ENCODE peak calls at places on chromosomes 7 and 10, in six cellular contexts. T is T-helper 1 cell; V is activated CD8-positive, alpha-beta memory T cell treated with anti-CD3 and anti-CD28 coated beads, Interleukin-2, amount 50 U/mL, for 48 hours; A is IMR-90; S is mesenchymal stem cell; G is GM12891. C is an unnamed sample.

GRCh38 chr7:96127746-96128145 is 194.2 kb downstream of the SLC25A13 start:
- DNase-seq in V (no peak), G (no peak), T (no peak), S (no peak), A (no peak), C (no peak)

GRCh38 chr7:104552102-104552501 is 223.7 kb downstream of the LHFPL3 start:
- DNase-seq in S (peak), T (no peak), A (peak), G (peak), V (peak), C (no peak)

GRCh38 chr7:45589061-45589460 is 14.9 kb downstream of the ADCY1 start:
- DNase-seq in T (no peak), G (no peak), S (no peak), V (no peak), A (no peak), C (peak)

GRCh38 chr7:37081436-37081835 is 357.1 kb upstream of the AOAH start:
- DNase-seq in G (no peak), T (peak), S (no peak), V (peak), A (no peak), C (no peak)

GRCh38 chr10:132884691-132885271 is 57.6 kb downstream of the CFAP46 start:
- DNase-seq in S (no peak), V (no peak), A (no peak), G (no peak), T (no peak), C (peak)

GRCh38 chr7:81676813-81677212 is 93.0 kb downstream of the HGF start:
- DNase-seq in G (no peak), S (peak), V (no peak), A (peak), T (no peak), C (no peak)

GRCh38 chr7:32074787-32075570 is 4.8 kb upstream of the PDE1C start:
- DNase-seq in S (no peak), V (no peak), G (no peak), A (no peak), T (no peak), C (no peak)

GRCh38 chr10:91653214-91653875 is 20.5 kb upstream of the PPP1R3C start:
- DNase-seq in G (no peak), S (peak), V (no peak), A (peak), T (no peak), C (no peak)

GRCh38 chr7:34143397-34143796 is 238.1 kb downstream of the BMPER start:
- DNase-seq in T (no peak), V (no peak), A (peak), G (no peak), S (peak), C (no peak)

GRCh38 chr10:116732546-116732945 is 9.8 kb downstream of the HSPA12A start:
- DNase-seq in A (no peak), V (no peak), G (no peak), S (no peak), T (no peak), C (no peak)

GRCh38 chr7:11413901-11414300 is 418.1 kb downstream of the THSD7A start:
- DNase-seq in T (no peak), G (no peak), A (no peak), S (no peak), V (no peak), C (no peak)

GRCh38 chr7:34438436-34438835 is 219.6 kb upstream of the NPSR1 start:
- DNase-seq in S (no peak), T (no peak), G (no peak), A (no peak), V (no peak), C (no peak)

GRCh38 chr10:73865459-73866442 is 8.6 kb downstream of the CAMK2G start:
- DNase-seq in S (no peak), A (no peak), G (peak), V (peak), T (peak), C (peak)

GRCh38 chr10:89494615-89495014 is 40.8 kb downstream of the SLC16A12 start:
- DNase-seq in A (no peak), S (no peak), G (no peak), V (no peak), T (no peak), C (no peak)

GRCh38 chr7:29291723-29292591 is 97.4 kb downstream of the CHN2 start:
- DNase-seq in T (no peak), A (no peak), G (no peak), S (no peak), V (no peak), C (no peak)

GRCh38 chr10:35642023-35642792 is at the start of gene FZD8:
- DNase-seq in T (peak), S (peak), G (peak), A (peak), V (peak), C (peak)

GRCh38 chr10:32680803-32681557 is 235.0 kb downstream of the CCDC7 start:
- DNase-seq in S (no peak), G (no peak), A (no peak), T (no peak), V (no peak), C (no peak)

GRCh38 chr10:91796332-91797076 is 1.7 kb upstream of the TNKS2 start:
- DNase-seq in G (no peak), S (peak), V (peak), A (no peak), T (peak), C (peak)

GRCh38 chr10:53223846-53224245 is 451.3 kb upstream of the MBL2 start:
- DNase-seq in A (no peak), G (no peak), T (no peak), S (no peak), V (no peak), C (no peak)

GRCh38 chr10:69262249-69262864 is 15.9 kb upstream of the HK1 start:
- DNase-seq in S (no peak), A (no peak), V (no peak), G (no peak), T (no peak), C (no peak)

GRCh38 chr7:50346548-50347497 is 42.3 kb downstream of the IKZF1 start:
- DNase-seq in S (no peak), A (no peak), G (no peak), T (no peak), V (no peak), C (no peak)

GRCh38 chr10:129637010-129637409 is 170.0 kb downstream of the MGMT start:
- DNase-seq in T (no peak), A (no peak), G (no peak), V (no peak), S (no peak), C (no peak)

GRCh38 chr10:95266674-95267095 is 24.1 kb downstream of the PDLIM1 start:
- DNase-seq in G (peak), S (peak), V (no peak), A (peak), T (no peak), C (no peak)

GRCh38 chr7:33921216-33921938 is 16.0 kb downstream of the BMPER start:
- DNase-seq in T (no peak), S (peak), A (peak), G (no peak), V (no peak), C (peak)

GRCh38 chr10:101367569-101368453 is 13.8 kb downstream of the BTRC start:
- DNase-seq in V (no peak), A (peak), S (peak), T (no peak), G (no peak), C (no peak)

GRCh38 chr7:2774935-2775334 is 69.2 kb downstream of the GNA12 start:
- DNase-seq in A (no peak), V (no peak), G (no peak), S (no peak), T (no peak), C (no peak)

GRCh38 chr7:28070311-28071055 is 110.1 kb downstream of the JAZF1 start:
- DNase-seq in S (no peak), A (no peak), G (no peak), V (no peak), T (no peak), C (no peak)

GRCh38 chr7:117325836-117326235 is 3.0 kb upstream of the WNT2 start:
- DNase-seq in T (no peak), G (no peak), A (peak), V (no peak), S (no peak), C (no peak)

GRCh38 chr10:68871731-68872342 is 29.3 kb upstream of the DDX50 start:
- DNase-seq in G (no peak), T (no peak), S (peak), V (no peak), A (peak), C (no peak)

GRCh38 chr10:117007080-117007479 is 2.1 kb upstream of the SHTN1 start:
- DNase-seq in S (peak), V (no peak), T (no peak), G (no peak), A (peak), C (no peak)

GRCh38 chr10:119409906-119410305 is 132.6 kb downstream of the RGS10 start:
- DNase-seq in V (no peak), G (no peak), T (no peak), S (peak), A (peak), C (peak)

GRCh38 chr10:73553726-73554125 is 37.4 kb downstream of the USP54 start:
- DNase-seq in G (no peak), V (no peak), S (no peak), T (no peak), A (no peak), C (no peak)

GRCh38 chr10:54234832-54235231 is 566.2 kb downstream of the PCDH15 start:
- DNase-seq in V (no peak), A (no peak), S (no peak), T (no peak), G (no peak), C (no peak)

GRCh38 chr7:33388332-33388731 is 259.0 kb downstream of the BBS9 start:
- DNase-seq in S (no peak), G (no peak), A (peak), V (no peak), T (no peak), C (no peak)